ENCODE peak calls at places on chromosome 17, in nine cellular contexts. V, B, C, S, R, D, T, Q and N are unnamed samples.
A peak's percentile ranks its signal among the peaks of the same experiment; 100 is the strongest.

GRCh38 chr17:76327689-76328088 is 19.6 kb upstream of the QRICH2 start:
- DNase-seq in V (no peak), C (no peak), B (peak; percentile 81), Q (no peak), T (no peak), D (no peak), R (no peak), S (no peak), N (no peak)

GRCh38 chr17:80737106-80738019 is 192.7 kb downstream of the RPTOR start:
- DNase-seq in B (peak; percentile 85), S (no peak), Q (no peak), V (no peak), R (no peak), D (no peak), C (no peak), T (no peak), N (no peak)

GRCh38 chr17:28520687-28521086 is 14.5 kb downstream of the FOXN1 start:
- DNase-seq in R (no peak), B (no peak), S (no peak), Q (no peak), D (no peak), T (no peak), C (no peak), V (no peak), N (no peak)

GRCh38 chr17:66906321-66907278 is 57.9 kb upstream of the CACNG4 start:
- DNase-seq in C (peak; percentile 64), T (peak; percentile 79), R (peak; percentile 27), B (peak; percentile 74), Q (peak; percentile 25), D (peak; percentile 76), S (peak; percentile 85), V (peak; percentile 79), N (peak; percentile 90)

GRCh38 chr17:73342057-73342522 is 30.3 kb upstream of the CDC42EP4 start:
- DNase-seq in C (peak; percentile 64), D (peak; percentile 88), S (peak; percentile 63), R (no peak), T (peak; percentile 64), Q (peak; percentile 68), B (peak; percentile 76), V (no peak), N (peak; percentile 98)

GRCh38 chr17:57810740-57811632 is 38.9 kb downstream of the MRPS23 start:
- DNase-seq in S (no peak), C (peak; percentile 32), D (peak; percentile 4), V (no peak), B (peak; percentile 76), R (no peak), Q (no peak), T (peak; percentile 11), N (peak; percentile 62)

GRCh38 chr17:69235338-69236058 is 6.9 kb upstream of the ABCA10 start:
- DNase-seq in D (peak; percentile 70), T (peak; percentile 84), V (peak; percentile 65), R (peak; percentile 23), S (peak; percentile 63), C (peak; percentile 81), Q (peak; percentile 44), B (peak; percentile 76), N (peak; percentile 84)

GRCh38 chr17:2204393-2204792 is 99.2 kb downstream of the SMG6 start:
- DNase-seq in S (no peak), C (no peak), D (no peak), B (no peak), T (no peak), R (no peak), V (no peak), Q (no peak), N (no peak)

DNA sequence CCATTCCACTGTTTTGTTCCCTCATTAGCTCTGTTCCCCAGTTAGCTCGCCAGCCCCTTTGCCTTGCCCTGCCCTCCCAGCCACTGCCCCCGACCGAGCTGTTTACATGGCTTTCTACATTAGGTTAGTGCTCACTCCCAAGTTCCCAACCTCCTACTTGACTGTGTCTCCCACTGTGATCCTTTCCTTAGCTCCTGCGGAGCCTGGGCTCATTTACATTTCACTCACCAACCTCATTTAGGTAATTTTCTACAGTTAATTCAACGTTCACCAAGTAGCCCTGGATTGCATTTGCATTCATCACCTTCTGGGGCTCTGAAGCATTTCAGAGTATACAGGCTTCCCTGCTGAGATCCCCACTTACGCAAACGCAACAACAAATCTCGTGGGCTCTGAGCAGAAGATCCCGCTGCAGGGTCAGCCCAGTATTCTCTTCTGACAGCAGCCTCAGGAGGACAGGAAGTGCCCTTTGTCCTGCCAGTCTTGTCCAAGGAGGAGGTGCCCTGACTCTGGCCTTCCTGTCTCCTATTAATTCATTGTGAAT is 325.8 kb upstream of the CCL2 start:
- DNase-seq in R (no peak), T (no peak), C (no peak), Q (no peak), D (no peak), S (no peak), V (no peak), B (no peak), N (no peak)
- H3K4me3 ChIP-seq in R (no peak overlapping the region), T (no peak overlapping the region), C (no peak overlapping the region), Q (no peak overlapping the region), D (no peak overlapping the region), S (no peak overlapping the region), V (no peak overlapping the region), B (no peak overlapping the region), N (no peak overlapping the region)

GRCh38 chr17:47952181-47953021 is 5.3 kb downstream of the PRR15L start:
- DNase-seq in Q (no peak), C (no peak), D (no peak), B (no peak), T (no peak), S (no peak), R (no peak), V (peak; percentile 84), N (no peak)

GRCh38 chr17:47949197-47949759 is 7.9 kb downstream of the PNPO start:
- DNase-seq in B (peak; percentile 85), S (peak; percentile 95), R (peak; percentile 47), V (peak; percentile 97), D (peak; percentile 82), Q (peak; percentile 32), C (peak; percentile 80), T (peak; percentile 70), N (peak; percentile 83)

GRCh38 chr17:47950448-47950847 is 7.2 kb downstream of the PRR15L start:
- DNase-seq in T (no peak), B (no peak), V (no peak), Q (no peak), C (no peak), D (no peak), S (no peak), R (no peak), N (no peak)

GRCh38 chr17:47948706-47949196 is 7.4 kb downstream of the PNPO start:
- DNase-seq in Q (no peak), R (no peak), V (peak; percentile 90), T (no peak), C (no peak), D (no peak), S (peak; percentile 77), B (no peak), N (no peak)

GRCh38 chr17:47949951-47950350 is 7.7 kb downstream of the PRR15L start:
- DNase-seq in T (no peak), S (peak; percentile 86), D (no peak), R (no peak), Q (no peak), V (peak; percentile 71), C (no peak), B (no peak), N (no peak)
- H3K4me3 ChIP-seq in T (no peak overlapping the region), S (peak overlapping the region; percentile 42), D (no peak overlapping the region), R (peak overlapping the region; percentile 26), Q (no peak overlapping the region), V (peak overlapping the region; percentile 29), C (no peak overlapping the region), B (no peak overlapping the region), N (no peak overlapping the region)

GRCh38 chr17:82053556-82054263 is 2.0 kb downstream of the GPS1 start:
- DNase-seq in Q (no peak), T (no peak), V (peak; percentile 49), C (no peak), R (no peak), B (no peak), D (no peak), S (no peak), N (no peak)

GRCh38 chr17:82054351-82055022 is 2.8 kb downstream of the GPS1 start:
- DNase-seq in B (no peak), V (peak; percentile 56), C (no peak), R (no peak), S (no peak), D (no peak), Q (no peak), T (no peak), N (no peak)

GRCh38 chr17:82052638-82053059 is 951 bp downstream of the GPS1 start:
- DNase-seq in V (no peak), B (no peak), Q (no peak), C (no peak), R (no peak), T (no peak), D (no peak), S (no peak), N (no peak)

GRCh38 chr17:82051776-82052637 is at the start of the genes GPS1 and RFNG:
- DNase-seq in V (peak; percentile 85), D (peak; percentile 16), S (peak; percentile 76), Q (no peak), C (peak; percentile 72), B (peak; percentile 80), R (peak; percentile 49), T (no peak), N (no peak)

DNA sequence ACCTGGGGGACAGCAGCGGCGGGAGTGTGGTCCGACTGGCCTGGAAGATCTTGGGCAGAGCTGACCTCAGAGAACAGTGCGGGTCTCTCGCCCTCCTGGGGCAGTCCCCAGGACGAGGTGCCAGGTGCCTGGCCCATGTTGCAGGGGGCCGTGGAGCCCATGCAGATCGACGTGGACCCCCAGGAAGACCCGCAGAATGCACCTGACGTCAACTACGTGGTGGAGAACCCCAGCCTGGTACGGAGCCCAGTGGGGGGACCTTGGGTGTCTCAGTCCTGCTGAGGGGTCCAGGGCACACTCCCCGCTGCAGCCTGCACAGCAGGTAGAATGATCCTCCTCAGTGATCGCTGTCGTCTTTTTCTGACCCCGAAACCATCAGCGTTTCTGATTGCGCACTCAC is 1.4 kb downstream of the GPS1 start:
- DNase-seq in R (no peak), T (no peak), D (no peak), V (peak; percentile 47), C (no peak), B (no peak), S (no peak), Q (no peak), N (no peak)
- H3K4me3 ChIP-seq in R (peak overlapping the region; percentile 63), T (peak overlapping the region; percentile 77), D (peak overlapping the region; percentile 99), V (no peak overlapping the region), C (peak overlapping the region; percentile 75), B (no peak overlapping the region), S (peak overlapping the region; percentile 79), Q (peak overlapping the region; percentile 71), N (peak overlapping the region; percentile 100)

GRCh38 chr17:39740357-39741111 is 2.8 kb downstream of the GRB7 start:
- DNase-seq in C (no peak), V (peak; percentile 52), D (peak; percentile 45), R (no peak), T (peak; percentile 41), B (peak; percentile 33), S (peak; percentile 81), Q (no peak), N (peak; percentile 32)

GRCh38 chr17:39738568-39738901 is 797 bp downstream of the GRB7 start:
- DNase-seq in V (no peak), C (no peak), T (no peak), S (peak; percentile 79), D (no peak), B (no peak), R (no peak), Q (no peak), N (no peak)

GRCh38 chr17:39739020-39739884 is 1.5 kb downstream of the GRB7 start:
- DNase-seq in S (peak; percentile 95), Q (no peak), V (peak; percentile 92), T (no peak), C (peak; percentile 36), R (no peak), B (no peak), D (no peak), N (no peak)

GRCh38 chr17:39737761-39738567 is at the start of gene GRB7:
- DNase-seq in D (no peak), S (peak; percentile 91), V (peak; percentile 86), R (no peak), C (no peak), Q (no peak), T (no peak), B (no peak), N (no peak)

DNA sequence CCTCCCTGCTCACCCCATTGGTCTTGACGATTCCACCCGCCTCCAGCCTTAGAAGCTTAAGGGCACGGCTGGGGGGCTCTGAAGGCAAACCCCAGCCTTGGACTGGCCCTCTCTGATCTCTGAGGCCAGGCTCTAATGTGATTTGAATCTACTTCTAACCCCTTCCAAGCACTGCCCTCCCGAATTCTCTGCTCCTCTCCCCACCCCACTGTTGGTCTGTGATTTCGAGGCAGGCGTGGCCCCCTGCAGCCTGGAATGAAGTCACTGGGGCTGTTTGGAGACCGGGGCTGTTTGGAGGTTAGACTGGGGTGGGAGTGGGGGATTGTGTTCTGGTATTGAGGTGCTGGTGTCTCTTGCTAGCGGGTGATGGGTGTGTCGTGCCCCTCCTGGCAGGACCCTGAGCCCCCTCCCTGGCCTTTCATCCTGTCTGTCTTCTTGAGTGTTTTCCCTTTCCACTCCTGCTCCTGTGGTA is 2.2 kb downstream of the GRB7 start:
- DNase-seq in C (no peak), B (no peak), V (no peak), R (no peak), D (no peak), T (no peak), Q (no peak), S (no peak), N (no peak)
- H3K4me3 ChIP-seq in C (peak overlapping the region; percentile 9), B (no peak overlapping the region), V (peak overlapping the region; percentile 51), R (no peak overlapping the region), D (no peak overlapping the region), T (peak overlapping the region; percentile 3), Q (no peak overlapping the region), S (peak overlapping the region; percentile 71), N (no peak overlapping the region)